ENCODE peak calls at places on chromosomes 1 and 21, in nine cellular contexts. K is activated CD8-positive, alpha-beta memory T cell treated with anti-CD3 and anti-CD28 coated beads for 24 hours; V is Daoy; L is left lung; U is type B pancreatic cell; Y is activated CD4-positive, alpha-beta T cell treated with anti-CD3 and anti-CD28 coated beads for 48 hours; B is activated naive CD4-positive, alpha-beta T cell treated with anti-CD3 and anti-CD28 coated beads, Interleukin-2, amount 50 U/mL, for 16 hours; F is keratinocyte; Z is D341Med. G is an unnamed sample.

GRCh38 chr1:107532318-107532717 is 391.5 kb downstream of the NTNG1 start:
- DNase-seq in K (no peak), V (no peak), L (no peak), U (no peak), Y (no peak), B (no peak), F (no peak), Z (no peak), G (no peak)

GRCh38 chr1:246794261-246795093 is 70.3 kb downstream of the SCCPDH start:
- DNase-seq in K (no peak), V (peak), L (no peak), U (no peak), Y (no peak), B (no peak), F (peak), Z (no peak), G (no peak)

GRCh38 chr1:65267291-65268087 is 41.9 kb upstream of the DNAJC6 start:
- DNase-seq in K (no peak), V (no peak), L (no peak), U (no peak), Y (no peak), B (no peak), F (no peak), Z (no peak), G (no peak)

GRCh38 chr1:214316597-214316996 is 35.6 kb downstream of the SMYD2 start:
- DNase-seq in K (no peak), V (peak), L (no peak), U (no peak), Y (no peak), B (no peak), F (no peak), Z (no peak), G (no peak)

GRCh38 chr1:99650773-99651437 is 5.0 kb downstream of the PALMD start:
- DNase-seq in K (no peak), V (no peak), L (no peak), U (no peak), Y (no peak), B (no peak), F (no peak), Z (no peak), G (no peak)

GRCh38 chr1:152182431-152182830 is 23.4 kb upstream of the RPTN start:
- DNase-seq in K (no peak), V (peak), L (no peak), U (no peak), Y (peak), B (no peak), F (no peak), Z (no peak), G (peak)

GRCh38 chr1:9652379-9653194 is 1.1 kb downstream of the PIK3CD start:
- DNase-seq in K (peak), V (no peak), L (no peak), U (no peak), Y (peak), B (peak), F (no peak), Z (no peak), G (peak)

GRCh38 chr1:62437273-62437945 is 560 bp downstream of the USP1 start:
- DNase-seq in K (no peak), V (peak), L (no peak), U (no peak), Y (peak), B (peak), F (no peak), Z (peak), G (peak)

GRCh38 chr1:15439325-15439724 is 1.1 kb downstream of the CTRC start:
- DNase-seq in K (no peak), V (no peak), L (no peak), U (no peak), Y (no peak), B (no peak), F (no peak), Z (no peak), G (no peak)

GRCh38 chr1:18861590-18861989 is 2.1 kb upstream of the TAS1R2 start:
- DNase-seq in K (no peak), V (no peak), L (no peak), U (no peak), Y (no peak), B (no peak), F (no peak), Z (no peak), G (no peak)

GRCh38 chr1:150995896-150996295 is 10.8 kb downstream of the MINDY1 start:
- DNase-seq in K (no peak), V (no peak), L (no peak), U (no peak), Y (peak), B (no peak), F (no peak), Z (no peak), G (no peak)

GRCh38 chr21:14815001-14815400 is 249.8 kb downstream of the NRIP1 start:
- DNase-seq in K (no peak), V (no peak), L (no peak), U (no peak), Y (no peak), B (no peak), F (no peak), Z (no peak), G (no peak)

GRCh38 chr1:31182352-31182751 is 57.3 kb downstream of the NKAIN1 start:
- DNase-seq in K (peak), V (peak), L (peak), U (peak), Y (peak), B (peak), F (peak), Z (peak), G (peak)

GRCh38 chr1:43441894-43442632 is 11.7 kb downstream of the HYI start:
- DNase-seq in K (no peak), V (no peak), L (no peak), U (no peak), Y (no peak), B (peak), F (no peak), Z (no peak), G (no peak)

GRCh38 chr1:82534996-82535395 is 734.3 kb downstream of the ADGRL2 start:
- DNase-seq in K (no peak), V (no peak), L (no peak), U (no peak), Y (no peak), B (no peak), F (no peak), Z (no peak), G (no peak)

GRCh38 chr21:33984021-33984481 is 68.4 kb upstream of the ATP5PO start:
- DNase-seq in K (no peak), V (no peak), L (no peak), U (no peak), Y (peak), B (no peak), F (no peak), Z (no peak), G (no peak)

GRCh38 chr1:165241952-165242351 is 114.6 kb downstream of the LMX1A start:
- DNase-seq in K (no peak), V (no peak), L (no peak), U (no peak), Y (no peak), B (no peak), F (no peak), Z (no peak), G (no peak)

GRCh38 chr21:46126321-46127238 is 28.7 kb downstream of the COL6A2 start:
- DNase-seq in K (no peak), V (no peak), L (peak), U (peak), Y (no peak), B (peak), F (no peak), Z (peak), G (no peak)

GRCh38 chr1:185044387-185044786 is 971 bp upstream of the RNF2 start:
- DNase-seq in K (no peak), V (no peak), L (no peak), U (no peak), Y (no peak), B (no peak), F (no peak), Z (no peak), G (no peak)

GRCh38 chr1:119394085-119394484 is 20.9 kb upstream of the HSD3B2 start:
- DNase-seq in K (no peak), V (no peak), L (no peak), U (no peak), Y (no peak), B (no peak), F (no peak), Z (no peak), G (no peak)

GRCh38 chr1:110237406-110238152 is 27.5 kb downstream of the KCNC4 start:
- DNase-seq in K (no peak), V (no peak), L (no peak), U (no peak), Y (no peak), B (no peak), F (no peak), Z (no peak), G (no peak)

GRCh38 chr1:52739699-52740467 is 13.6 kb downstream of the ZYG11B start:
- DNase-seq in K (no peak), V (no peak), L (no peak), U (no peak), Y (no peak), B (no peak), F (no peak), Z (no peak), G (no peak)

GRCh38 chr1:25836695-25837094 is 16.9 kb downstream of the MTFR1L start:
- DNase-seq in K (no peak), V (no peak), L (no peak), U (peak), Y (no peak), B (no peak), F (no peak), Z (no peak), G (no peak)

GRCh38 chr1:212070720-212071302 is 35.3 kb downstream of the DTL start:
- DNase-seq in K (no peak), V (peak), L (no peak), U (no peak), Y (no peak), B (no peak), F (peak), Z (peak), G (no peak)

GRCh38 chr1:46001087-46001785 is 131.2 kb downstream of the PIK3R3 start:
- DNase-seq in K (no peak), V (no peak), L (no peak), U (no peak), Y (no peak), B (no peak), F (no peak), Z (no peak), G (no peak)

GRCh38 chr1:167966050-167966449 is 29.2 kb upstream of the MPC2 start:
- DNase-seq in K (no peak), V (no peak), L (no peak), U (no peak), Y (no peak), B (no peak), F (no peak), Z (no peak), G (no peak)

GRCh38 chr21:33939224-33939623 is 23.6 kb upstream of the ATP5PO start:
- DNase-seq in K (peak), V (no peak), L (no peak), U (no peak), Y (no peak), B (no peak), F (no peak), Z (no peak), G (no peak)

GRCh38 chr1:57874426-57874825 is 450.6 kb upstream of the DAB1 start:
- DNase-seq in K (no peak), V (no peak), L (no peak), U (no peak), Y (no peak), B (no peak), F (no peak), Z (no peak), G (no peak)

GRCh38 chr21:29989634-29990234 is 49.9 kb upstream of the GRIK1 start:
- DNase-seq in K (no peak), V (no peak), L (no peak), U (no peak), Y (no peak), B (no peak), F (no peak), Z (no peak), G (no peak)

GRCh38 chr1:230994860-230995259 is 16.0 kb downstream of the ARV1 start:
- DNase-seq in K (no peak), V (no peak), L (no peak), U (no peak), Y (no peak), B (no peak), F (no peak), Z (no peak), G (no peak)

GRCh38 chr1:25477448-25478034 is 46.8 kb downstream of the MACO1 start:
- DNase-seq in K (no peak), V (no peak), L (no peak), U (no peak), Y (no peak), B (no peak), F (no peak), Z (no peak), G (no peak)

GRCh38 chr1:169509354-169509753 is 23.6 kb upstream of the SLC19A2 start:
- DNase-seq in K (no peak), V (no peak), L (no peak), U (no peak), Y (no peak), B (no peak), F (no peak), Z (no peak), G (no peak)

GRCh38 chr1:107003972-107004371 is 52.5 kb upstream of the PRMT6 start:
- DNase-seq in K (no peak), V (no peak), L (no peak), U (no peak), Y (no peak), B (no peak), F (no peak), Z (no peak), G (no peak)

GRCh38 chr1:187078916-187079315 is 250.2 kb downstream of the PLA2G4A start:
- DNase-seq in K (no peak), V (no peak), L (no peak), U (no peak), Y (no peak), B (no peak), F (no peak), Z (no peak), G (no peak)

GRCh38 chr1:36824390-36824861 is 209.9 kb downstream of the GRIK3 start:
- DNase-seq in K (no peak), V (peak), L (no peak), U (no peak), Y (no peak), B (no peak), F (no peak), Z (no peak), G (no peak)